ENCODE peak calls at places on chromosomes 13 and 19, in eight cellular contexts. W is activated naive CD4-positive, alpha-beta T cell treated with Interleukin-2 at 50 U/mL for 16 hours; U is NCI-H1048; P is stimulated activated CD4-positive, alpha-beta T cell treated with anti-CD3 and anti-CD28 coated beads, Interleukin-12 subunit alpha, Interleukin-12 subunit beta, amount 100 ng/mL, for 4 hours; M is uterus; V is mesenchymal stem cell; G is D341Med; D is fibroblast of mammary gland. Q is an unnamed sample.

GRCh38 chr19:1768248-1768647 is 14.9 kb downstream of the ONECUT3 start:
- DNase-seq in G (no peak), P (no peak), D (peak), M (no peak), U (no peak), W (no peak), V (no peak), Q (no peak)

GRCh38 chr13:110329798-110330461 is 22.8 kb downstream of the COL4A2 start:
- DNase-seq in M (no peak), D (peak), U (no peak), V (no peak), G (no peak), P (no peak), W (no peak), Q (no peak)

GRCh38 chr13:112998506-112999280 is 29.7 kb downstream of the MCF2L start:
- DNase-seq in D (no peak), P (no peak), M (no peak), V (no peak), G (no peak), U (no peak), W (no peak), Q (no peak)

GRCh38 chr19:50844296-50844935 is 10.3 kb upstream of the KLK3 start:
- DNase-seq in V (no peak), D (no peak), P (no peak), U (no peak), M (no peak), G (no peak), W (no peak), Q (no peak)

GRCh38 chr19:3129112-3129511 is 6.7 kb upstream of the GNA15 start:
- DNase-seq in W (no peak), M (no peak), P (no peak), D (peak), G (no peak), V (peak), U (no peak), Q (no peak)

GRCh38 chr19:55442372-55443044 is 592 bp downstream of the SHISA7 start:
- DNase-seq in U (no peak), G (peak), V (no peak), P (no peak), W (no peak), D (no peak), M (no peak), Q (no peak)

GRCh38 chr19:57171551-57172081 is 4.3 kb upstream of the DUXA start:
- DNase-seq in M (peak), D (peak), P (peak), V (peak), U (no peak), W (peak), G (peak), Q (peak)

GRCh38 chr19:23799321-23799720 is 40.6 kb upstream of the ZNF681 start:
- DNase-seq in P (no peak), M (no peak), V (no peak), W (peak), U (no peak), G (no peak), D (no peak), Q (peak)

GRCh38 chr13:22846551-22846950 is 334.2 kb upstream of the SGCG start:
- DNase-seq in D (no peak), V (no peak), G (no peak), P (no peak), U (no peak), M (no peak), W (no peak), Q (no peak)

GRCh38 chr19:47540748-47541147 is 25.9 kb upstream of the NAPA start:
- DNase-seq in W (no peak), V (peak), D (peak), U (no peak), M (no peak), G (no peak), P (no peak), Q (no peak)

GRCh38 chr13:97810152-97810551 is 143.3 kb upstream of the IPO5 start:
- DNase-seq in W (no peak), U (no peak), P (no peak), G (peak), M (no peak), V (peak), D (peak), Q (no peak)

GRCh38 chr13:99280166-99280565 is 22.0 kb upstream of the GPR18 start:
- DNase-seq in P (no peak), M (no peak), V (peak), G (no peak), D (peak), W (no peak), U (no peak), Q (no peak)

GRCh38 chr19:55116232-55117062 is 990 bp downstream of the PPP1R12C start:
- DNase-seq in U (no peak), D (peak), P (peak), W (peak), M (peak), G (peak), V (peak), Q (peak)

GRCh38 chr19:15249912-15250634 is 17.8 kb upstream of the EPHX3 start:
- DNase-seq in U (no peak), W (no peak), P (no peak), D (peak), V (peak), M (peak), G (no peak), Q (no peak)

GRCh38 chr13:30268673-30269072 is 38.7 kb downstream of the KATNAL1 start:
- DNase-seq in W (no peak), G (no peak), M (no peak), U (no peak), V (peak), D (no peak), P (no peak), Q (no peak)

GRCh38 chr19:39998511-39998910 is 1.7 kb downstream of the ZNF546 start:
- DNase-seq in M (no peak), V (no peak), P (no peak), D (peak), W (no peak), U (no peak), G (no peak), Q (no peak)

GRCh38 chr13:25806304-25806974 is 245.4 kb downstream of the SHISA2 start:
- DNase-seq in P (no peak), W (no peak), G (no peak), M (no peak), U (no peak), V (peak), D (no peak), Q (peak)

GRCh38 chr13:31201341-31202024 is 1.7 kb downstream of the B3GLCT start:
- DNase-seq in G (no peak), M (peak), D (peak), P (no peak), W (no peak), U (no peak), V (peak), Q (no peak)

GRCh38 chr19:48636859-48637448 is at the start of gene DBP:
- DNase-seq in U (no peak), W (no peak), G (peak), D (no peak), V (no peak), M (no peak), P (no peak), Q (no peak)

GRCh38 chr19:45217193-45217956 is 27.8 kb downstream of the EXOC3L2 start:
- DNase-seq in G (no peak), P (no peak), W (no peak), M (no peak), D (no peak), V (no peak), U (no peak), Q (no peak)

GRCh38 chr19:13103961-13104847 is 1.5 kb upstream of the LYL1 start:
- DNase-seq in D (no peak), G (peak), M (peak), V (no peak), W (peak), U (no peak), P (peak), Q (peak)

GRCh38 chr13:75838366-75839017 is 202.4 kb downstream of the LMO7 start:
- DNase-seq in P (no peak), D (no peak), G (no peak), U (no peak), M (no peak), V (no peak), W (no peak), Q (no peak)

GRCh38 chr13:20185657-20186056 is 7.1 kb downstream of the GJB2 start:
- DNase-seq in G (no peak), D (no peak), P (no peak), W (no peak), V (no peak), M (no peak), U (no peak), Q (no peak)

GRCh38 chr13:112136095-112136494 is 69.1 kb downstream of the SOX1 start:
- DNase-seq in U (no peak), P (no peak), G (no peak), D (no peak), M (no peak), W (no peak), V (no peak), Q (no peak)

GRCh38 chr19:48239582-48240141 is 16.1 kb downstream of the CARD8 start:
- DNase-seq in U (no peak), G (no peak), W (no peak), D (peak), P (no peak), M (no peak), V (no peak), Q (no peak)

GRCh38 chr19:13983213-13983889 is 22.8 kb downstream of the RFX1 start:
- DNase-seq in P (peak), D (no peak), G (no peak), W (peak), V (no peak), M (no peak), U (no peak), Q (no peak)

GRCh38 chr19:543912-544608 is at the start of gene GZMM:
- DNase-seq in P (peak), D (no peak), W (peak), U (no peak), M (no peak), G (no peak), V (no peak), Q (peak)

GRCh38 chr19:29263305-29264080 is 50.5 kb upstream of the UQCRFS1 start:
- DNase-seq in V (no peak), D (peak), G (peak), P (peak), M (peak), W (peak), U (no peak), Q (peak)

GRCh38 chr19:16516923-16517610 is 20.9 kb downstream of the C19orf44 start:
- DNase-seq in U (no peak), M (no peak), D (no peak), P (no peak), V (no peak), G (peak), W (no peak), Q (no peak)

GRCh38 chr19:46785054-46785979 is 3.1 kb downstream of the SLC1A5 start:
- DNase-seq in M (no peak), D (peak), G (no peak), W (peak), P (no peak), V (no peak), U (no peak), Q (no peak)

GRCh38 chr13:76764429-76764828 is 121.8 kb downstream of the KCTD12 start:
- DNase-seq in M (peak), W (no peak), P (no peak), V (no peak), G (no peak), U (no peak), D (peak), Q (no peak)

GRCh38 chr13:67619987-67620386 is 389.9 kb upstream of the PCDH9 start:
- DNase-seq in M (no peak), V (peak), D (peak), W (no peak), U (no peak), P (no peak), G (no peak), Q (no peak)

GRCh38 chr19:55638864-55639359 is 1.9 kb upstream of the ZNF580 start:
- DNase-seq in D (peak), P (peak), W (peak), V (peak), M (no peak), G (no peak), U (no peak), Q (peak)

GRCh38 chr13:113022391-113023216 is 53.6 kb downstream of the MCF2L start:
- DNase-seq in W (no peak), P (no peak), U (no peak), M (no peak), G (no peak), V (peak), D (no peak), Q (no peak)

GRCh38 chr13:113938716-113939115 is 35.2 kb downstream of the C13orf46 start:
- DNase-seq in D (no peak), V (no peak), P (no peak), M (peak), G (no peak), W (no peak), U (no peak), Q (no peak)

GRCh38 chr13:113211774-113212173 is 2.4 kb downstream of the CUL4A start:
- DNase-seq in U (no peak), W (peak), M (no peak), D (no peak), V (no peak), G (no peak), P (no peak), Q (peak)

GRCh38 chr19:12527034-12527836 is 24.0 kb downstream of the ZNF564 start:
- DNase-seq in D (peak), U (no peak), P (no peak), V (peak), W (no peak), G (no peak), M (no peak), Q (peak)

GRCh38 chr13:35599385-35599784 is 122.9 kb upstream of the MAB21L1 start:
- DNase-seq in V (peak), D (no peak), U (no peak), W (no peak), G (no peak), P (no peak), M (no peak), Q (no peak)